ENCODE peak calls at places on chromosomes 11 and 22, in five cellular contexts. T is H9, Z is astrocyte, F is AG09309, E is MCF 10A. L is an unnamed sample.
A peak's percentile ranks its signal among the peaks of the same experiment; 100 is the strongest.

GRCh38 chr11:65927904-65928397 is 8.7 kb downstream of the DRAP1 start:
- DNase-seq in T (no peak), E (no peak), F (no peak), Z (no peak), L (no peak)

GRCh38 chr22:38796262-38796957 is 2.5 kb upstream of the DNAL4 start:
- DNase-seq in T (no peak), E (no peak), Z (peak; percentile 21), F (no peak), L (no peak)

GRCh38 chr22:32951807-32952153 is 106.4 kb downstream of the SYN3 start:
- DNase-seq in T (no peak), Z (no peak), E (no peak), F (no peak), L (no peak)

GRCh38 chr11:70596091-70596490 is 197.8 kb downstream of the CTTN start:
- DNase-seq in F (no peak), E (no peak), T (no peak), Z (no peak), L (no peak)

GRCh38 chr11:14218728-14219127 is 140.3 kb downstream of the RRAS2 start:
- DNase-seq in F (no peak), T (no peak), E (no peak), Z (no peak), L (no peak)

GRCh38 chr11:117037279-117037951 is 60.8 kb downstream of the SIK3 start:
- DNase-seq in E (no peak), Z (peak; percentile 33), F (no peak), T (no peak), L (no peak)

GRCh38 chr11:44313701-44314489 is 4.0 kb upstream of the ALX4 start:
- DNase-seq in T (no peak), F (no peak), E (peak; percentile 60), Z (no peak), L (no peak)

GRCh38 chr11:47216141-47216798 is 1.5 kb downstream of the DDB2 start:
- DNase-seq in F (peak; percentile 57), E (peak; percentile 85), Z (peak; percentile 89), T (no peak), L (no peak)

GRCh38 chr11:3202759-3203158 is 15.9 kb downstream of the MRGPRG start:
- DNase-seq in F (no peak), Z (no peak), E (no peak), T (no peak), L (peak; percentile 41)

GRCh38 chr22:30143265-30143664 is 63.0 kb downstream of the HORMAD2 start:
- DNase-seq in F (no peak), E (no peak), T (no peak), Z (no peak), L (no peak)

GRCh38 chr11:16749666-16750065 is 11.2 kb downstream of the C11orf58 start:
- DNase-seq in T (no peak), Z (no peak), F (no peak), E (no peak), L (no peak)

GRCh38 chr11:72240461-72241289 is 3.3 kb downstream of the PHOX2A start:
- DNase-seq in T (no peak), E (no peak), Z (no peak), F (no peak), L (no peak)

GRCh38 chr11:70483940-70484339 is 85.6 kb downstream of the CTTN start:
- DNase-seq in F (no peak), Z (no peak), E (no peak), T (no peak), L (no peak)

GRCh38 chr11:124837491-124837856 is 27.8 kb upstream of the ROBO3 start:
- DNase-seq in F (peak; percentile 81), T (peak; percentile 46), E (peak; percentile 80), Z (peak; percentile 82), L (no peak)

GRCh38 chr11:65849366-65849765 is 8.6 kb downstream of the CFL1 start:
- DNase-seq in E (no peak), T (no peak), F (no peak), Z (no peak), L (no peak)

GRCh38 chr11:10066441-10066840 is 227.6 kb downstream of the SBF2 start:
- DNase-seq in E (no peak), F (no peak), Z (no peak), T (no peak), L (no peak)

GRCh38 chr11:8656291-8656690 is 26.2 kb downstream of the TRIM66 start:
- DNase-seq in T (no peak), F (no peak), Z (no peak), E (no peak), L (no peak)

GRCh38 chr22:46058591-46059519 is 81.9 kb upstream of the WNT7B start:
- DNase-seq in F (no peak), E (peak; percentile 20), T (peak; percentile 22), Z (peak; percentile 39), L (no peak)

GRCh38 chr11:43583548-43583947 is 97.0 kb upstream of the HSD17B12 start:
- DNase-seq in F (no peak), T (no peak), Z (no peak), E (no peak), L (no peak)

GRCh38 chr22:29041408-29041807 is 20.2 kb downstream of the C22orf31 start:
- DNase-seq in E (no peak), Z (peak; percentile 93), T (no peak), F (no peak), L (no peak)

GRCh38 chr11:72012897-72013721 is 14.4 kb downstream of the IL18BP start:
- DNase-seq in T (no peak), Z (peak; percentile 91), F (peak; percentile 74), E (peak; percentile 45), L (no peak)

GRCh38 chr11:130622126-130622525 is 173.7 kb downstream of the ADAMTS15 start:
- DNase-seq in Z (no peak), E (no peak), T (no peak), F (no peak), L (no peak)

GRCh38 chr22:30947163-30947820 is 21.3 kb downstream of the MORC2 start:
- DNase-seq in E (no peak), Z (no peak), F (no peak), T (no peak), L (no peak)

GRCh38 chr11:107682182-107682971 is 29.5 kb downstream of the SLN start:
- DNase-seq in F (no peak), E (no peak), T (no peak), Z (no peak), L (no peak)

GRCh38 chr11:132300283-132300682 is 929.9 kb downstream of the NTM start:
- DNase-seq in T (no peak), Z (no peak), F (no peak), E (no peak), L (no peak)

GRCh38 chr11:78795862-78796261 is 221.2 kb upstream of the NARS2 start:
- DNase-seq in F (no peak), T (no peak), Z (peak; percentile 90), E (no peak), L (no peak)

GRCh38 chr11:124643605-124644425 is 21.2 kb downstream of the TBRG1 start:
- DNase-seq in Z (peak; percentile 98), F (peak; percentile 78), E (no peak), T (no peak), L (no peak)

GRCh38 chr11:126062679-126063509 is at the start of gene CDON:
- DNase-seq in Z (peak; percentile 75), E (peak; percentile 92), T (peak; percentile 93), F (peak; percentile 54), L (peak; percentile 63)

GRCh38 chr11:23021287-23021863 is 161.1 kb upstream of the CCDC179 start:
- DNase-seq in E (peak; percentile 9), F (no peak), T (no peak), Z (peak; percentile 6), L (no peak)

GRCh38 chr22:36334081-36334831 is 53.5 kb downstream of the MYH9 start:
- DNase-seq in E (no peak), Z (no peak), T (peak; percentile 79), F (no peak), L (peak; percentile 67)

GRCh38 chr11:118109231-118109630 is 22.5 kb upstream of the SMIM35 start:
- DNase-seq in T (no peak), F (no peak), E (peak; percentile 20), Z (peak; percentile 23), L (no peak)

GRCh38 chr11:3894128-3894731 is 38.8 kb downstream of the STIM1 start:
- DNase-seq in F (no peak), T (no peak), Z (no peak), E (no peak), L (peak; percentile 58)

DNA sequence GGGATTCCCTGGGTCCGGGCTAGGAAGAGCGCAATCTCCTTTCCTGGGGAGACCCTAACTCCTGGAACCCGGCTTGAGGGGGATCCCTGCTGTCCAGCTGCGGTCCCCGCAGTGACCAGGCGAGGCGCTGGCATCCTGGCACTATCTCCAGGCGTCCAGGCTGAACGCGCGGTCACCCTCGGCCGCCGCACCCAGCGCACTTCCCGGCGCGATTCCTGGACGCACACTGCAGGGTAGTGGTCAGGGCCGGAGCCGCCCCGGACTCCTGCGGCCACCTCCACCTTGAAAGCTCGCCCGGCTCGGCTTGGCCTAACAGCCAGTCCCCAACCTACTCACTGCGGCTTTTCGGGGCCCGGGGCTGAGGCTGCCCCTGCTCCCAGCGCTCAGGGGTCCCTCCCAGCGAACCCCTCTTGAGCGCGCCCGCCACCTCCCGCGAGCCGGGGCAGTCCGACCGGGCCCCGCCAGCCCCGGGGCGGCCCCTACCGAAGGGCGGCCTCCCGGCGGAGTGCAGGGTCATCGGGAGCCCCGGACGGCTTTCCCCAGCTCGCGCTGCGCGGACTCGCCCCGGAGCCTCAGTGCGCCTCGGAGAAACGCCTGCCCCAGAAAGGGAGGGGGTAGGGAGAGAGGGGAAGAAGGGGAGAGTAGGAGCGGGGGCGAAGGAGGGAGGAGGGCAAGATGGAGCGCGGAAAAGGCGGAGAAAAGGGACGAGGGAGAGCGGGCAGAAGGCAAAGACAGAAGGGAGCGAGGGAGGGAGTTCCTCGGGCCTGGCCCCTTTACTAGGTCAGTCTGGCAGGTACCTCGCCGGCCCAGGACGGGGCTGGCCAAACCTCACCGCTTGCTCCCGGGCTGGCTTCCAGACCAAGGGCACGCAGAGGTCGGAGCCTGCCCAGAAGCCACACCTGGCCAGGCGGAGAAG is 1.0 kb downstream of the POU2AF3 start:
- DNase-seq in Z (peak; percentile 27), E (no peak), F (no peak), T (peak; percentile 66), L (no peak)
- TF ChIP-seq CTCF in Z (peak; percentile 10), E (peak; percentile 8), F (peak; percentile 60), T (peak; percentile 61), L (no peak)

GRCh38 chr11:35621620-35622019 is 3.4 kb downstream of the FJX1 start:
- DNase-seq in Z (no peak), T (no peak), E (peak; percentile 22), F (no peak), L (no peak)

GRCh38 chr11:35619030-35619753 is 932 bp downstream of the FJX1 start:
- DNase-seq in E (peak; percentile 57), F (no peak), Z (peak; percentile 44), T (peak; percentile 74), L (no peak)

GRCh38 chr11:35618497-35619029 is 303 bp downstream of the FJX1 start:
- DNase-seq in T (no peak), Z (peak; percentile 27), F (no peak), E (peak; percentile 48), L (no peak)

GRCh38 chr11:35622070-35622469 is 3.8 kb downstream of the FJX1 start:
- DNase-seq in F (peak; percentile 46), Z (peak; percentile 89), E (peak; percentile 41), T (no peak), L (no peak)

GRCh38 chr11:35619754-35620640 is 1.7 kb downstream of the FJX1 start:
- DNase-seq in T (peak; percentile 88), F (no peak), Z (peak; percentile 36), E (peak; percentile 47), L (no peak)
- TF ChIP-seq CTCF in T (peak; percentile 15), F (no peak), Z (no peak), E (no peak), L (no peak)

GRCh38 chr11:2122907-2123627 is 16.1 kb downstream of the IGF2 start:
- DNase-seq in T (no peak), Z (no peak), E (no peak), F (no peak), L (no peak)
- TF ChIP-seq CTCF in T (peak; percentile 25), Z (no peak), E (no peak), F (no peak), L (no peak)

GRCh38 chr11:62122076-62122475 is 1.7 kb upstream of the INCENP start:
- DNase-seq in E (no peak), T (peak; percentile 59), F (no peak), Z (no peak), L (no peak)
- TF ChIP-seq CTCF in E (no peak), T (peak; percentile 57), F (no peak), Z (peak; percentile 13), L (no peak)